ENCODE peak calls at places on chromosomes 7 and 10, in six cellular contexts. X is mucosa of gallbladder; L is HuH-7; F is COR-L47; V is activated CD4-positive, CD25-positive, alpha-beta regulatory T cell treated with anti-CD3 and anti-CD28 coated beads, Interleukin-2, amount 50 U/mL, for 16 hours; T is IMR-90. H is an unnamed sample.

GRCh38 chr7:33792547-33793105 is 112.7 kb upstream of the BMPER start:
- DNase-seq in X (no peak), L (no peak), F (peak; percentile 29), V (no peak), T (no peak), H (no peak)

GRCh38 chr10:71641986-71642385 is 77.6 kb downstream of the C10orf105 start:
- DNase-seq in X (no peak), L (no peak), F (no peak), V (no peak), T (no peak), H (no peak)

GRCh38 chr7:131031100-131031868 is 296.4 kb upstream of the MKLN1 start:
- DNase-seq in X (no peak), L (no peak), F (no peak), V (no peak), T (no peak), H (no peak)

GRCh38 chr7:143318661-143319060 is 2.8 kb downstream of the CLCN1 start:
- DNase-seq in X (no peak), L (peak; percentile 79), F (no peak), V (no peak), T (peak; percentile 49), H (peak; percentile 59)

GRCh38 chr7:69412331-69413146 is 185.7 kb upstream of the AUTS2 start:
- DNase-seq in X (peak; percentile 40), L (peak; percentile 40), F (no peak), V (no peak), T (no peak), H (peak; percentile 1)

GRCh38 chr7:25846722-25847121 is 305.3 kb upstream of the NFE2L3 start:
- DNase-seq in X (peak; percentile 62), L (no peak), F (peak; percentile 13), V (no peak), T (peak; percentile 79), H (peak; percentile 89)

GRCh38 chr10:17430647-17431355 is 23.6 kb downstream of the ST8SIA6 start:
- DNase-seq in X (peak; percentile 70), L (peak; percentile 46), F (no peak), V (no peak), T (peak; percentile 73), H (peak; percentile 88)

GRCh38 chr7:1666779-1667565 is 3.1 kb upstream of the ELFN1 start:
- DNase-seq in X (no peak), L (peak; percentile 80), F (no peak), V (no peak), T (no peak), H (no peak)

GRCh38 chr7:55108818-55109217 is 90.0 kb downstream of the EGFR start:
- DNase-seq in X (no peak), L (no peak), F (no peak), V (no peak), T (no peak), H (no peak)

GRCh38 chr10:104252349-104252748 is 2.3 kb upstream of the GSTO1 start:
- DNase-seq in X (no peak), L (no peak), F (no peak), V (no peak), T (no peak), H (no peak)

H was measured in cardiac fibroblast.